ENCODE peak calls at places on chromosomes 12 and 14, in six cellular contexts. L, Y, R, T, K and Z are unnamed samples.

GRCh38 chr14:22800356-22800755 is 14.9 kb downstream of the SLC7A7 start:
- DNase-seq in L (no peak), Y (no peak), R (no peak), T (no peak), K (no peak), Z (no peak)

GRCh38 chr14:34971381-34971780 is 11.4 kb upstream of the SRP54 start:
- DNase-seq in L (no peak), Y (no peak), R (no peak), T (no peak), K (no peak), Z (peak)

GRCh38 chr12:44509471-44509870 is 366.6 kb downstream of the NELL2 start:
- DNase-seq in L (no peak), Y (no peak), R (no peak), T (no peak), K (no peak), Z (no peak)

GRCh38 chr14:56153271-56153670 is 35.1 kb downstream of the PELI2 start:
- DNase-seq in L (no peak), Y (no peak), R (no peak), T (no peak), K (no peak), Z (no peak)

GRCh38 chr12:111777345-111778045 is 10.8 kb downstream of the ALDH2 start:
- DNase-seq in L (no peak), Y (no peak), R (no peak), T (no peak), K (no peak), Z (no peak)

GRCh38 chr12:80861636-80862378 is 75.9 kb downstream of the LIN7A start:
- DNase-seq in L (no peak), Y (no peak), R (no peak), T (no peak), K (no peak), Z (no peak)

GRCh38 chr14:51823706-51824105 is 36.7 kb upstream of the GNG2 start:
- DNase-seq in L (no peak), Y (no peak), R (no peak), T (no peak), K (no peak), Z (no peak)

GRCh38 chr14:55556929-55557623 is 22.9 kb upstream of the KTN1 start:
- DNase-seq in L (peak), Y (peak), R (peak), T (no peak), K (no peak), Z (no peak)

GRCh38 chr14:102591372-102591943 is 991 bp upstream of the RCOR1 start:
- DNase-seq in L (peak), Y (no peak), R (no peak), T (peak), K (no peak), Z (no peak)

GRCh38 chr12:90809941-90810340 is 145.0 kb downstream of the CCER1 start:
- DNase-seq in L (no peak), Y (no peak), R (no peak), T (no peak), K (no peak), Z (no peak)

GRCh38 chr14:64500088-64500487 is 3.5 kb downstream of the ZBTB25 start:
- DNase-seq in L (no peak), Y (no peak), R (no peak), T (no peak), K (no peak), Z (no peak)

GRCh38 chr14:95039259-95039992 is 117.9 kb downstream of the DICER1 start:
- DNase-seq in L (no peak), Y (no peak), R (no peak), T (no peak), K (no peak), Z (no peak)

GRCh38 chr14:55347040-55347439 is 64.6 kb downstream of the ATG14 start:
- DNase-seq in L (no peak), Y (no peak), R (no peak), T (no peak), K (no peak), Z (no peak)

GRCh38 chr14:64126548-64126947 is 167.6 kb downstream of the ESR2 start:
- DNase-seq in L (no peak), Y (no peak), R (no peak), T (no peak), K (no peak), Z (no peak)

GRCh38 chr12:50072198-50072907 is 12.8 kb upstream of the SMARCD1 start:
- DNase-seq in L (no peak), Y (no peak), R (no peak), T (no peak), K (no peak), Z (no peak)

GRCh38 chr12:24608637-24609285 is 340.1 kb downstream of the BCAT1 start:
- DNase-seq in L (no peak), Y (no peak), R (no peak), T (no peak), K (no peak), Z (no peak)

GRCh38 chr12:115088995-115089841 is 405.2 kb upstream of the TBX3 start:
- DNase-seq in L (no peak), Y (no peak), R (no peak), T (no peak), K (no peak), Z (no peak)

GRCh38 chr12:53051058-53051880 is 1.4 kb downstream of the TNS2 start:
- DNase-seq in L (no peak), Y (no peak), R (no peak), T (no peak), K (no peak), Z (no peak)

GRCh38 chr12:108573310-108573709 is 10.9 kb downstream of the ISCU start:
- DNase-seq in L (no peak), Y (no peak), R (no peak), T (no peak), K (no peak), Z (no peak)

GRCh38 chr12:93502802-93503623 is 35.7 kb downstream of the MRPL42 start:
- DNase-seq in L (peak), Y (peak), R (no peak), T (peak), K (peak), Z (peak)

GRCh38 chr12:126139355-126139754 is 1074.1 kb downstream of the AACS start:
- DNase-seq in L (no peak), Y (no peak), R (no peak), T (no peak), K (no peak), Z (no peak)

GRCh38 chr14:98069712-98070133 is 1202.3 kb downstream of the BCL11B start:
- DNase-seq in L (peak), Y (no peak), R (no peak), T (no peak), K (no peak), Z (no peak)

GRCh38 chr14:64605926-64606685 is 56.3 kb downstream of the PPP1R36 start:
- DNase-seq in L (no peak), Y (no peak), R (no peak), T (no peak), K (no peak), Z (no peak)

GRCh38 chr12:131264625-131265024 is 310.9 kb downstream of the ADGRD1 start:
- DNase-seq in L (no peak), Y (no peak), R (no peak), T (no peak), K (no peak), Z (no peak)

GRCh38 chr12:82781288-82782078 is 94.8 kb downstream of the TMTC2 start:
- DNase-seq in L (no peak), Y (no peak), R (no peak), T (no peak), K (no peak), Z (no peak)

GRCh38 chr14:90342327-90342726 is 10.6 kb upstream of the NRDE2 start:
- DNase-seq in L (no peak), Y (no peak), R (no peak), T (no peak), K (no peak), Z (no peak)

GRCh38 chr14:56666716-56667115 is 87.1 kb downstream of the TMEM260 start:
- DNase-seq in L (no peak), Y (peak), R (no peak), T (no peak), K (no peak), Z (no peak)

GRCh38 chr12:93972411-93973208 is 175.8 kb upstream of the PLXNC1 start:
- DNase-seq in L (no peak), Y (no peak), R (no peak), T (no peak), K (no peak), Z (no peak)

GRCh38 chr12:109771746-109772621 is 58.4 kb downstream of the FAM222A start:
- DNase-seq in L (no peak), Y (no peak), R (no peak), T (no peak), K (no peak), Z (no peak)

GRCh38 chr14:104708606-104709268 is 15.3 kb upstream of the ADSS1 start:
- DNase-seq in L (peak), Y (peak), R (peak), T (peak), K (peak), Z (no peak)

GRCh38 chr14:77885363-77885762 is 85.5 kb downstream of the ADCK1 start:
- DNase-seq in L (no peak), Y (no peak), R (no peak), T (no peak), K (no peak), Z (no peak)

GRCh38 chr12:105946541-105946940 is 192.2 kb downstream of the NUAK1 start:
- DNase-seq in L (no peak), Y (no peak), R (no peak), T (no peak), K (no peak), Z (no peak)